ENCODE peak calls at places on chromosomes 11 and 22, in ten cellular contexts. One of them, this sample, is unnamed.

GRCh38 chr11:1824221-1825038 is 10.4 kb upstream of the SYT8 start:
- DNase-seq in activated CD4-positive, alpha-beta T cell treated with anti-CD3 and anti-CD28 coated beads, Interleukin-2, amount 10 ng/mL, durations not matched to agents 24 days and 14 days: no peak
- DNase-seq in stimulated activated CD4-positive, alpha-beta T cell treated with anti-CD3 and anti-CD28 coated beads, Interleukin-4, amount 100 ng/mL, for 4 hours: no peak
- DNase-seq in endothelial cell: no peak
- DNase-seq in GM04504: no peak
- DNase-seq in central memory CD4-positive, alpha-beta T cell: no peak
- DNase-seq in fibroblast of pulmonary artery: no peak
- DNase-seq in Caki2: no peak
- DNase-seq in mucosa of gallbladder: no peak
- DNase-seq in iPS-NIHi11: no peak
- DNase-seq in this sample: no peak

GRCh38 chr11:72840780-72841179 is 26.6 kb downstream of the ATG16L2 start:
- DNase-seq in GM04504: peak; percentile 80
- DNase-seq in fibroblast of pulmonary artery: peak; percentile 90
- DNase-seq in Caki2: peak; percentile 13
- DNase-seq in iPS-NIHi11: no peak
- DNase-seq in mucosa of gallbladder: no peak
- DNase-seq in activated CD4-positive, alpha-beta T cell treated with anti-CD3 and anti-CD28 coated beads, Interleukin-2, amount 10 ng/mL, durations not matched to agents 24 days and 14 days: no peak
- DNase-seq in stimulated activated CD4-positive, alpha-beta T cell treated with anti-CD3 and anti-CD28 coated beads, Interleukin-4, amount 100 ng/mL, for 4 hours: no peak
- DNase-seq in central memory CD4-positive, alpha-beta T cell: no peak
- DNase-seq in endothelial cell: no peak
- DNase-seq in this sample: no peak

GRCh38 chr22:37566329-37566837 is 6.1 kb downstream of the CDC42EP1 start:
- DNase-seq in iPS-NIHi11: no peak
- DNase-seq in endothelial cell: no peak
- DNase-seq in fibroblast of pulmonary artery: no peak
- DNase-seq in mucosa of gallbladder: no peak
- DNase-seq in central memory CD4-positive, alpha-beta T cell: peak; percentile 40
- DNase-seq in GM04504: no peak
- DNase-seq in activated CD4-positive, alpha-beta T cell treated with anti-CD3 and anti-CD28 coated beads, Interleukin-2, amount 10 ng/mL, durations not matched to agents 24 days and 14 days: peak; percentile 76
- DNase-seq in stimulated activated CD4-positive, alpha-beta T cell treated with anti-CD3 and anti-CD28 coated beads, Interleukin-4, amount 100 ng/mL, for 4 hours: peak; percentile 30
- DNase-seq in Caki2: no peak
- DNase-seq in this sample: no peak

GRCh38 chr11:6402561-6402981 is 12.3 kb downstream of the SMPD1 start:
- DNase-seq in endothelial cell: no peak
- DNase-seq in activated CD4-positive, alpha-beta T cell treated with anti-CD3 and anti-CD28 coated beads, Interleukin-2, amount 10 ng/mL, durations not matched to agents 24 days and 14 days: peak; percentile 95
- DNase-seq in fibroblast of pulmonary artery: no peak
- DNase-seq in stimulated activated CD4-positive, alpha-beta T cell treated with anti-CD3 and anti-CD28 coated beads, Interleukin-4, amount 100 ng/mL, for 4 hours: peak; percentile 66
- DNase-seq in iPS-NIHi11: no peak
- DNase-seq in central memory CD4-positive, alpha-beta T cell: peak; percentile 93
- DNase-seq in Caki2: no peak
- DNase-seq in GM04504: no peak
- DNase-seq in mucosa of gallbladder: no peak
- DNase-seq in this sample: no peak

GRCh38 chr22:38760477-38761201 is 4.8 kb upstream of the SUN2 start:
- DNase-seq in fibroblast of pulmonary artery: peak; percentile 46
- DNase-seq in iPS-NIHi11: no peak
- DNase-seq in mucosa of gallbladder: no peak
- DNase-seq in activated CD4-positive, alpha-beta T cell treated with anti-CD3 and anti-CD28 coated beads, Interleukin-2, amount 10 ng/mL, durations not matched to agents 24 days and 14 days: no peak
- DNase-seq in Caki2: no peak
- DNase-seq in endothelial cell: no peak
- DNase-seq in stimulated activated CD4-positive, alpha-beta T cell treated with anti-CD3 and anti-CD28 coated beads, Interleukin-4, amount 100 ng/mL, for 4 hours: no peak
- DNase-seq in GM04504: no peak
- DNase-seq in central memory CD4-positive, alpha-beta T cell: no peak
- DNase-seq in this sample: peak; percentile 73

GRCh38 chr11:64856382-64857227 is 12.2 kb upstream of the CDC42BPG start:
- DNase-seq in stimulated activated CD4-positive, alpha-beta T cell treated with anti-CD3 and anti-CD28 coated beads, Interleukin-4, amount 100 ng/mL, for 4 hours: peak; percentile 42
- DNase-seq in mucosa of gallbladder: no peak
- DNase-seq in GM04504: peak; percentile 84
- DNase-seq in central memory CD4-positive, alpha-beta T cell: no peak
- DNase-seq in Caki2: peak; percentile 88
- DNase-seq in endothelial cell: no peak
- DNase-seq in iPS-NIHi11: no peak
- DNase-seq in activated CD4-positive, alpha-beta T cell treated with anti-CD3 and anti-CD28 coated beads, Interleukin-2, amount 10 ng/mL, durations not matched to agents 24 days and 14 days: peak; percentile 79
- DNase-seq in fibroblast of pulmonary artery: peak; percentile 75
- DNase-seq in this sample: no peak

GRCh38 chr11:121328213-121328966 is 35.8 kb downstream of the SC5D start:
- DNase-seq in iPS-NIHi11: no peak
- DNase-seq in mucosa of gallbladder: no peak
- DNase-seq in central memory CD4-positive, alpha-beta T cell: peak; percentile 51
- DNase-seq in fibroblast of pulmonary artery: no peak
- DNase-seq in activated CD4-positive, alpha-beta T cell treated with anti-CD3 and anti-CD28 coated beads, Interleukin-2, amount 10 ng/mL, durations not matched to agents 24 days and 14 days: peak; percentile 82
- DNase-seq in stimulated activated CD4-positive, alpha-beta T cell treated with anti-CD3 and anti-CD28 coated beads, Interleukin-4, amount 100 ng/mL, for 4 hours: peak; percentile 17
- DNase-seq in GM04504: no peak
- DNase-seq in endothelial cell: no peak
- DNase-seq in Caki2: no peak
- DNase-seq in this sample: no peak

GRCh38 chr22:35850831-35851230 is 133.2 kb downstream of the APOL5 start:
- DNase-seq in endothelial cell: no peak
- DNase-seq in central memory CD4-positive, alpha-beta T cell: no peak
- DNase-seq in mucosa of gallbladder: no peak
- DNase-seq in activated CD4-positive, alpha-beta T cell treated with anti-CD3 and anti-CD28 coated beads, Interleukin-2, amount 10 ng/mL, durations not matched to agents 24 days and 14 days: no peak
- DNase-seq in fibroblast of pulmonary artery: no peak
- DNase-seq in Caki2: no peak
- DNase-seq in GM04504: no peak
- DNase-seq in stimulated activated CD4-positive, alpha-beta T cell treated with anti-CD3 and anti-CD28 coated beads, Interleukin-4, amount 100 ng/mL, for 4 hours: no peak
- DNase-seq in iPS-NIHi11: no peak
- DNase-seq in this sample: peak; percentile 43

GRCh38 chr22:46411347-46411746 is 75.8 kb downstream of the TRMU start:
- DNase-seq in central memory CD4-positive, alpha-beta T cell: no peak
- DNase-seq in Caki2: no peak
- DNase-seq in mucosa of gallbladder: no peak
- DNase-seq in fibroblast of pulmonary artery: no peak
- DNase-seq in stimulated activated CD4-positive, alpha-beta T cell treated with anti-CD3 and anti-CD28 coated beads, Interleukin-4, amount 100 ng/mL, for 4 hours: no peak
- DNase-seq in endothelial cell: no peak
- DNase-seq in iPS-NIHi11: no peak
- DNase-seq in GM04504: no peak
- DNase-seq in activated CD4-positive, alpha-beta T cell treated with anti-CD3 and anti-CD28 coated beads, Interleukin-2, amount 10 ng/mL, durations not matched to agents 24 days and 14 days: no peak
- DNase-seq in this sample: no peak

GRCh38 chr11:72136677-72137255 is 1.2 kb downstream of the FOLR3 start:
- DNase-seq in activated CD4-positive, alpha-beta T cell treated with anti-CD3 and anti-CD28 coated beads, Interleukin-2, amount 10 ng/mL, durations not matched to agents 24 days and 14 days: no peak
- DNase-seq in stimulated activated CD4-positive, alpha-beta T cell treated with anti-CD3 and anti-CD28 coated beads, Interleukin-4, amount 100 ng/mL, for 4 hours: no peak
- DNase-seq in fibroblast of pulmonary artery: no peak
- DNase-seq in GM04504: no peak
- DNase-seq in iPS-NIHi11: no peak
- DNase-seq in endothelial cell: no peak
- DNase-seq in Caki2: peak; percentile 8
- DNase-seq in central memory CD4-positive, alpha-beta T cell: no peak
- DNase-seq in mucosa of gallbladder: no peak
- DNase-seq in this sample: no peak

GRCh38 chr11:115941481-115941993 is 437.3 kb upstream of the CADM1 start:
- DNase-seq in central memory CD4-positive, alpha-beta T cell: no peak
- DNase-seq in activated CD4-positive, alpha-beta T cell treated with anti-CD3 and anti-CD28 coated beads, Interleukin-2, amount 10 ng/mL, durations not matched to agents 24 days and 14 days: no peak
- DNase-seq in mucosa of gallbladder: peak; percentile 31
- DNase-seq in Caki2: peak; percentile 97
- DNase-seq in endothelial cell: no peak
- DNase-seq in iPS-NIHi11: no peak
- DNase-seq in stimulated activated CD4-positive, alpha-beta T cell treated with anti-CD3 and anti-CD28 coated beads, Interleukin-4, amount 100 ng/mL, for 4 hours: no peak
- DNase-seq in GM04504: no peak
- DNase-seq in fibroblast of pulmonary artery: peak; percentile 77
- DNase-seq in this sample: no peak

GRCh38 chr22:42544686-42545085 is 9.1 kb upstream of the SERHL2 start:
- DNase-seq in iPS-NIHi11: no peak
- DNase-seq in central memory CD4-positive, alpha-beta T cell: no peak
- DNase-seq in mucosa of gallbladder: no peak
- DNase-seq in stimulated activated CD4-positive, alpha-beta T cell treated with anti-CD3 and anti-CD28 coated beads, Interleukin-4, amount 100 ng/mL, for 4 hours: no peak
- DNase-seq in GM04504: no peak
- DNase-seq in activated CD4-positive, alpha-beta T cell treated with anti-CD3 and anti-CD28 coated beads, Interleukin-2, amount 10 ng/mL, durations not matched to agents 24 days and 14 days: no peak
- DNase-seq in endothelial cell: no peak
- DNase-seq in Caki2: no peak
- DNase-seq in fibroblast of pulmonary artery: peak; percentile 91
- DNase-seq in this sample: no peak

GRCh38 chr11:45489281-45489906 is 176.0 kb downstream of the CHST1 start:
- DNase-seq in Caki2: no peak
- DNase-seq in stimulated activated CD4-positive, alpha-beta T cell treated with anti-CD3 and anti-CD28 coated beads, Interleukin-4, amount 100 ng/mL, for 4 hours: no peak
- DNase-seq in mucosa of gallbladder: no peak
- DNase-seq in activated CD4-positive, alpha-beta T cell treated with anti-CD3 and anti-CD28 coated beads, Interleukin-2, amount 10 ng/mL, durations not matched to agents 24 days and 14 days: no peak
- DNase-seq in GM04504: no peak
- DNase-seq in iPS-NIHi11: peak; percentile 31
- DNase-seq in fibroblast of pulmonary artery: no peak
- DNase-seq in central memory CD4-positive, alpha-beta T cell: no peak
- DNase-seq in endothelial cell: no peak
- DNase-seq in this sample: no peak

GRCh38 chr11:79081441-79082124 is 359.2 kb downstream of the TENM4 start:
- DNase-seq in activated CD4-positive, alpha-beta T cell treated with anti-CD3 and anti-CD28 coated beads, Interleukin-2, amount 10 ng/mL, durations not matched to agents 24 days and 14 days: no peak
- DNase-seq in Caki2: no peak
- DNase-seq in GM04504: no peak
- DNase-seq in stimulated activated CD4-positive, alpha-beta T cell treated with anti-CD3 and anti-CD28 coated beads, Interleukin-4, amount 100 ng/mL, for 4 hours: no peak
- DNase-seq in fibroblast of pulmonary artery: peak; percentile 36
- DNase-seq in mucosa of gallbladder: no peak
- DNase-seq in central memory CD4-positive, alpha-beta T cell: no peak
- DNase-seq in endothelial cell: no peak
- DNase-seq in iPS-NIHi11: no peak
- DNase-seq in this sample: no peak